ENCODE peak calls at places on chromosomes 7 and 10, in eight cellular contexts. K, W, A, L, S, Z, M and Y are unnamed samples.
A peak's percentile ranks its signal among the peaks of the same experiment; 100 is the strongest.

GRCh38 chr10:48451969-48452878 is 145.7 kb downstream of the MAPK8 start:
- DNase-seq in L (no peak), S (peak; percentile 32), M (peak; percentile 72), W (no peak), K (no peak), Z (no peak), A (no peak), Y (peak; percentile 19)

GRCh38 chr10:132965411-132966057 is 23.2 kb upstream of the CFAP46 start:
- DNase-seq in K (no peak), Z (no peak), S (no peak), W (no peak), A (no peak), L (no peak), M (no peak), Y (no peak)

GRCh38 chr7:140342732-140343514 is 55.4 kb downstream of the SLC37A3 start:
- DNase-seq in S (no peak), M (no peak), L (peak; percentile 6), W (peak; percentile 24), A (no peak), Z (peak; percentile 31), K (peak; percentile 40), Y (peak; percentile 32)

GRCh38 chr7:151251926-151252835 is 3.7 kb upstream of the SMARCD3 start:
- DNase-seq in A (peak; percentile 78), W (peak; percentile 86), S (peak; percentile 54), K (peak; percentile 84), L (peak; percentile 29), M (peak; percentile 92), Z (peak; percentile 29), Y (no peak)

GRCh38 chr7:74489997-74490396 is 36.3 kb downstream of the GTF2IRD1 start:
- DNase-seq in Z (no peak), A (no peak), W (no peak), M (no peak), L (no peak), S (no peak), K (no peak), Y (no peak)

GRCh38 chr7:128830231-128831177 is at the start of gene FLNC:
- DNase-seq in W (peak; percentile 70), Z (peak; percentile 44), A (peak; percentile 71), L (peak; percentile 19), K (peak; percentile 73), S (no peak), M (no peak), Y (no peak)

GRCh38 chr7:155169498-155170065 is 99.5 kb downstream of the HTR5A start:
- DNase-seq in M (peak; percentile 59), A (no peak), S (no peak), K (no peak), L (no peak), W (no peak), Z (no peak), Y (no peak)

GRCh38 chr7:116030626-116031276 is at the start of gene TFEC:
- DNase-seq in S (no peak), A (no peak), Z (peak; percentile 24), W (no peak), L (peak; percentile 4), K (peak; percentile 39), M (no peak), Y (no peak)

GRCh38 chr10:11242443-11243386 is 225.0 kb downstream of the CELF2 start:
- DNase-seq in M (no peak), W (peak; percentile 77), L (no peak), Z (no peak), K (peak; percentile 50), S (no peak), A (no peak), Y (peak; percentile 66)

GRCh38 chr10:117942261-117942660 is 104.5 kb downstream of the RAB11FIP2 start:
- DNase-seq in W (no peak), K (no peak), Z (no peak), A (no peak), M (no peak), S (no peak), L (peak; percentile 41), Y (no peak)

GRCh38 chr7:80150621-80151273 is 16.1 kb downstream of the GNAI1 start:
- DNase-seq in L (peak; percentile 91), S (peak; percentile 88), K (peak; percentile 61), A (no peak), M (no peak), W (no peak), Z (no peak), Y (no peak)

GRCh38 chr10:1094112-1095057 is 38.2 kb downstream of the WDR37 start:
- DNase-seq in K (no peak), Z (no peak), W (no peak), M (peak; percentile 34), S (no peak), L (peak; percentile 46), A (no peak), Y (peak; percentile 71)

GRCh38 chr7:16926283-16926682 is 44.5 kb upstream of the AGR3 start:
- DNase-seq in A (no peak), K (peak; percentile 75), Z (peak; percentile 78), W (peak; percentile 25), M (no peak), L (peak; percentile 23), S (no peak), Y (no peak)

GRCh38 chr7:115417662-115418061 is 495.8 kb downstream of the MDFIC start:
- DNase-seq in M (no peak), A (no peak), L (no peak), K (no peak), Z (no peak), S (no peak), W (no peak), Y (no peak)

GRCh38 chr7:23931633-23932032 is 221.6 kb downstream of the STK31 start:
- DNase-seq in S (no peak), Z (peak; percentile 11), A (no peak), W (no peak), K (no peak), L (peak; percentile 21), M (no peak), Y (no peak)

GRCh38 chr7:33764752-33765451 is 140.4 kb upstream of the BMPER start:
- DNase-seq in S (no peak), A (no peak), M (no peak), W (no peak), Z (peak; percentile 65), L (peak; percentile 71), K (peak; percentile 92), Y (no peak)

GRCh38 chr10:43220971-43221418 is 45.9 kb downstream of the RASGEF1A start:
- DNase-seq in A (no peak), K (no peak), M (no peak), S (peak; percentile 28), W (peak; percentile 2), L (no peak), Z (no peak), Y (no peak)

GRCh38 chr7:90706067-90706716 is 110.1 kb downstream of the CDK14 start:
- DNase-seq in M (no peak), Z (no peak), L (no peak), S (no peak), K (no peak), A (no peak), W (no peak), Y (no peak)

GRCh38 chr10:103455235-103455634 is 3.1 kb upstream of the CALHM2 start:
- DNase-seq in A (no peak), M (no peak), W (no peak), K (no peak), Z (no peak), L (no peak), S (no peak), Y (no peak)

GRCh38 chr10:103456074-103456660 is 2.5 kb downstream of the CALHM1 start:
- DNase-seq in W (no peak), S (no peak), L (no peak), K (no peak), M (no peak), Z (no peak), A (no peak), Y (no peak)

GRCh38 chr10:103457176-103457712 is 1.5 kb downstream of the CALHM1 start:
- DNase-seq in L (no peak), W (no peak), K (no peak), A (no peak), M (no peak), S (no peak), Z (no peak), Y (no peak)

GRCh38 chr10:103457896-103458583 is 660 bp downstream of the CALHM1 start:
- DNase-seq in K (no peak), S (no peak), Z (no peak), L (no peak), M (no peak), W (no peak), A (no peak), Y (no peak)

GRCh38 chr10:103458720-103459119 is at the start of gene CALHM1:
- DNase-seq in S (no peak), Z (no peak), K (no peak), M (no peak), W (no peak), L (no peak), A (no peak), Y (peak; percentile 86)
- TF ChIP-seq CTCF in S (no peak), Z (no peak), K (no peak), M (no peak), W (no peak), L (no peak), A (no peak), Y (no peak)

GRCh38 chr7:40810274-40810673 is 675.5 kb downstream of the SUGCT start:
- DNase-seq in Z (no peak), S (no peak), K (no peak), M (no peak), L (peak; percentile 20), W (no peak), A (no peak), Y (no peak)
- TF ChIP-seq CTCF in Z (no peak), S (no peak), K (no peak), M (no peak), L (no peak), W (no peak), A (no peak), Y (no peak)

DNA sequence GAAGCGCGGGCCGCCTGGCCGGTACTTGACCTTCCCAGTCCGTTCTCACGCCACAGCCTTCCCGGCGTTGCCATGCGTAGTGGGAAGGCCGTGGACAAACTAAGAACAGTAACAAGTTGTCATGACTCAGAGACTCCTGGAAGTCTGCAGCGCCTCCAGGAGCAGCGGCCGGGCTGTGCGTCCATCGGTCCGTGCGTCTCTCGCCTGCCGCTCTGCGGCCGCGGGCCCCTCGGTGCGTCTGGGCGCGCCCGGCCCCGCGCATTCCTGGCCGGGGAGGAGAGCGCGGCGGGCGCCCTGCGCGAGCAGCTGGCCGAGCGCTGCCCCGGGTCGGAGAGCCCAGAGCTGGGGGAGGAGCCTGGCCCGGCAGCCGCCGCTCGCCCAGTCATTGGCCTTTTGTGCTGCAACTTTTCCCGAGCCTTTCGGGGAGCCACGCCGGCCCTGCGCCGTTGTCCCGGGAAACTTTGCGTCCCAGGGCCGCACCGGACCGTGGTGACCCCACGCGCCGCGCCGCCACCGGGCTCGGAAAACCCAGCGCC is 123.7 kb downstream of the TACC2 start:
- DNase-seq in Z (peak; percentile 86), L (peak; percentile 92), K (peak; percentile 97), W (peak; percentile 86), M (peak; percentile 96), A (peak; percentile 88), S (peak; percentile 90), Y (peak; percentile 29)
- TF ChIP-seq CTCF in Z (peak; percentile 43), L (peak; percentile 76), K (peak; percentile 32), W (peak; percentile 65), M (peak; percentile 59), A (peak; percentile 67), S (peak; percentile 85), Y (no peak)

DNA sequence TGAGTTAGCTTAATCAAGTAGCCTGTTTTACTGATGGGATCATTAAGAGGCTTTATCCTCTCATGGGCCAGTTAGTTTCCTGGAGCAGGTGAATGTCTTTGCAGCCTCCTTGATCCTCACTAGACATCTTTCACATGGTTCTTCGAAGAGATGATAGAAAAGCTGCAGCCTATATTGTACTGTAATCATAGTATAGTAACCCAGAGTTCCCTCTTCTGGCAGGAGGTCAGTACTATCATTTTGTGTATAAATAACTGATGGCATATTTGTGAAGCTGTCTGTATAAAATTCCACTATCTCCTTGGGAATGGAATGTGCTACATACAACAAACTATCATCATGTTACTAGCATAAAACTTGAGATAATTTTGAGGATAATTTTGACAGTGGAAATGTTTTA is 123.8 kb upstream of the PRPS1L1 start:
- DNase-seq in M (no peak), W (no peak), L (no peak), K (peak; percentile 2), S (no peak), A (no peak), Z (peak; percentile 22), Y (no peak)
- TF ChIP-seq CTCF in M (peak; percentile 26), W (peak; percentile 9), L (peak; percentile 25), K (no peak), S (peak; percentile 22), A (no peak), Z (peak; percentile 42), Y (no peak)